ENCODE peak calls at places on chromosomes 1 and 21, in five cellular contexts. S is prostate gland; U is CD8-positive, alpha-beta T cell; P is psoas muscle; O is tibial nerve. G is an unnamed sample. For H3K4me1, the result is how much of the 10 kb centered on the place peaks cover.

GRCh38 chr21:46065993-46066842 is 31.7 kb upstream of the COL6A2 start:
- DNase-seq in S (no peak), U (no peak), P (peak), O (no peak), G (peak)

GRCh38 chr1:94236021-94236491 is 1.3 kb downstream of the ARHGAP29 start:
- DNase-seq in S (no peak), U (no peak), P (no peak), O (no peak), G (no peak)

GRCh38 chr1:185152187-185152767 is 4.5 kb downstream of the TRMT1L start:
- DNase-seq in S (no peak), U (no peak), P (no peak), O (no peak), G (no peak)

GRCh38 chr1:11528636-11529121 is 49.7 kb downstream of the DISP3 start:
- DNase-seq in S (no peak), U (no peak), P (no peak), O (no peak), G (no peak)

GRCh38 chr1:155192346-155193274 is 15.1 kb downstream of the THBS3 start:
- DNase-seq in S (peak), U (no peak), P (no peak), O (no peak), G (peak)

GRCh38 chr1:94125551-94126514 is 4.9 kb upstream of the ABCA4 start:
- DNase-seq in S (no peak), U (no peak), P (no peak), O (no peak), G (peak)

GRCh38 chr1:233424727-233425222 is 97.3 kb downstream of the MAP3K21 start:
- DNase-seq in S (no peak), U (no peak), P (no peak), O (no peak), G (no peak)

GRCh38 chr1:64171797-64172281 is 31.6 kb upstream of the UBE2U start:
- DNase-seq in S (peak), U (no peak), P (no peak), O (no peak), G (no peak)

GRCh38 chr1:36586146-36586545 is 103.4 kb upstream of the CSF3R start:
- DNase-seq in S (no peak), U (no peak), P (no peak), O (no peak), G (no peak)

GRCh38 chr1:20290624-20291597 is at the start of gene VWA5B1:
- DNase-seq in S (no peak), U (no peak), P (no peak), O (no peak), G (no peak)

GRCh38 chr1:178109348-178110143 is 15.6 kb downstream of the RASAL2 start:
- DNase-seq in S (no peak), U (no peak), P (no peak), O (no peak), G (no peak)

GRCh38 chr1:207822124-207822601 is 70.3 kb downstream of the CD46 start:
- DNase-seq in S (no peak), U (no peak), P (peak), O (no peak), G (no peak)

GRCh38 chr1:31944205-31945089 is 6.3 kb upstream of the PTP4A2 start:
- DNase-seq in S (peak), U (peak), P (peak), O (peak), G (peak)

GRCh38 chr1:226203237-226203636 is 16.7 kb upstream of the ACBD3 start:
- DNase-seq in S (no peak), U (no peak), P (no peak), O (no peak), G (no peak)

GRCh38 chr21:16330340-16331319 is 600.8 kb downstream of the USP25 start:
- DNase-seq in S (peak), U (no peak), P (no peak), O (peak), G (no peak)

GRCh38 chr1:85447000-85447943 is 17.7 kb downstream of the DDAH1 start:
- DNase-seq in S (no peak), U (no peak), P (no peak), O (no peak), G (no peak)

GRCh38 chr1:56448937-56449336 is 130.4 kb downstream of the PLPP3 start:
- DNase-seq in S (no peak), U (no peak), P (peak), O (no peak), G (no peak)

GRCh38 chr1:2435091-2435490 is 22.7 kb upstream of the PEX10 start:
- DNase-seq in S (no peak), U (no peak), P (no peak), O (no peak), G (no peak)

DNA sequence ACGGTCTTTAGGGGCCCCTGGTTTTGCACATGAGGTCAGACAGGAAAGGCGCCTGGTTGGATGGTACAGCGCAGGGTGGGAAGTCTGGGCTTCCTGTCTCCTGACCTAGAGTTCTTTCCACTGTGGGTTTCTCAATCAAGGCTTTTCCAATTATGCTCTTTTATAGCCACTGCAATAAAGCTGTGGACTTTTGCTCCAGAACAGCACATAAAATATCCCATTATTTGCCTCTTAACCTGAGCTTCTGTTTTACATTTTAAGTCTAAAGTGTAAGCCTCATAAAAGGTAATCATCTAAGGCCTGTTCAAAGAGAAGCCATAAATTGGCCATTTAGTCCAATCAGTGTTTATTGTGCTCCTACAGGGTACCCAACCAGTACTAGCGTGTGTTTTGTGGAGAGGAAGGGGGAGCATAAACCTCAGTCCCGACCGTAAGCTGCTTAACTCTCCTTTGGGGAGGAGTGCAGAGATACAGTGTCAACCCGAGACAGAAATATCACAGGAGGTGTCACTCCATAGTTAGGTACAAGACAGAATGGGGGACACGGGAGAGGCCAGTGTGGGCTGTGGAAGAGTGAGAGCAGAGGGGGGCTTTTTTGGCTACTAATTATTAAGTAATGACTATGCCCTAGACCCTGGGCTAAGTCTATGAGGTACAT is 270.0 kb downstream of the TRABD2B start:
- DNase-seq in S (no peak), U (no peak), P (no peak), O (no peak), G (no peak)
- H3K4me1 ChIP-seq in S (under half), U (under half), P (under half), O (under half), G (under half)

GRCh38 chr1:165882168-165882837 is 54.9 kb downstream of the UCK2 start:
- DNase-seq in S (no peak), U (no peak), P (no peak), O (no peak), G (no peak)
- TF ChIP-seq CTCF in S (no peak), U (no peak), P (no peak), O (no peak), G (no peak)

DNA sequence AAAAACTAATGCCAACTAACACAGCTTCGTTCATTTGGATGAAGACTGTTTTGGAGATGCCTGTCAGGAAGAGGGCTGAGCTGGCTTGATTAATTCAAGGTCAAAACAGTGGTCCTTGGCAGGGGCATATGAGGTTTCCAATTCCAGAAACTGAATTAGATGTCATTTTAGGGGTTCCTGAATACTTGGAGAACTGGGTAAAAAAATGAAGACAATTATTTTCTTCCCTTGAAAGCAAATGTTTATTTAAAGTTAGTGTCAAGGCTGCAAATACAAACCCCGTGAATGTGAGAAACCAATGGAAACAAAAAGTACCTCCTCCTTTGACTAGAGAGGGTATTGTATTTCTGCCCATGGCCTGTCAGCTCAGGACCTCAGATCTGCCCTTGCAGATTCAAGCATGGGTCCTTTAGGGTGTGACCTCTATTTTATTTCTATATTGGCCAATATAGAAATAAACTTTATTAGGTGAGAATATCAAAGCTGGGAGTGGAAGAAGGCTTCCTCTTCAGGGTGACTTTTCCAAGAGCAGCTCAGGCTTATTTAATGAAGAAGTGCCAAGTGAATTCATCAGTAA is 110.6 kb downstream of the MAST2 start:
- DNase-seq in S (no peak), U (no peak), P (no peak), O (no peak), G (no peak)
- H3K4me3 ChIP-seq in S (no peak), U (no peak), P (peak), O (no peak), G (no peak)

DNA sequence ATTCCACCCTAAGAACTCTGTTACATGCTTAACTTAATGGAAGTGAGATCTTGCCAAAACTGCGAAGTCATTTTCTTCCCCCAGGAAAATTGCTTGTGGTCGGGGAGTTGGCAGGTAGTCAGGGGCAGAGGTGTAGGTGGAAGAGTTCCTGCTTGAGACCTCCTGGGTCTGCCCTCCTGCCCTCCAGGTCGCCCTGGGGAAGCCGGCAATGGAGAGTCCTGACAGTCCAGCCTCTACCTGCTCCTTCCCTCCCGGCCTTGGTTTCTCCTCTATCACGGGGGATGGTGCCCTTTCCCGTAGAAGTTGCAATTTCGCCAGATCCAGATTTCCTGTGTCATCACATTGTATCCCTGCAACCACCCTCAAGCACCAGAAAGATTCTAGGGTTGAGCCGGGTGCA is 463.8 kb downstream of the MATN1 start:
- DNase-seq in S (no peak), U (no peak), P (no peak), O (no peak), G (no peak)
- H3K4me1 ChIP-seq in S (under half), U (under half), P (under half), O (under half), G (under half)

DNA sequence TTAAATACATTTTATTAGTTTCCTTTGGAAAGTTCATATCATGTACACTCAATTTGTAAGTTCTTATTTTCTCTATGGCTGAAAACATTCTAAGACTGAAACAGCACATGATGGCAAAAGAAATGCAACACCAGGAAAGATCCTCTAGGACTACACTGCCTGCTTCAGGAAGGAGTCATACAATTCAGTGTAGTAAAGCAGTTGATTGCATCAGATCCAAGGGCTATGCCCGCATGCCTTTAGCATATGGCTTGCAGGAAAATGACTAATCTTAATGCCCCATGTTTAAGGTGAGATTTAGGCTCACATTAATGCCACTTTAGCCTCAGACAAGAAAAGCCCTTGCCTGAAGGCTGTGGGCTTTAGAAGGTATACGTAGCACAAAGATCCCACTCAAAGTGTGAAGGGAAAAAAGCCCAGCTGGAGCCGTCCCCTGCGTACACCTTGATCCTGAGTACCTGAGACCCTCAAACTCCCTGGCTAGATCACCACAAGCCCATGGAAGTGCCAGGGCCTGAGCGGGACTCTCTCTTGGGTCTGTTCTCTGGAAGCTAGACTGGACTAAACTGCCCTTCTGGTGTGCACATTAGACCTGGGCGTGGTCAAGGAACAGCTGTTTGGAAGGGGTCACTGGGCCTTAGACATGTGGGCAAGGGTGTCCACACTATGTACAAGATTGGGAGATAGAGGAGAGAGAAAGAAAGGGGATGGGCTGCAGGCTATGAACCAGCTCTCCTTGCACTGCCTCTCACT is 52.9 kb downstream of the ESRRG start:
- DNase-seq in S (no peak), U (no peak), P (no peak), O (no peak), G (no peak)
- TF ChIP-seq CTCF in S (no peak), U (no peak), P (no peak), O (no peak), G (no peak)

G was measured in lung.